ENCODE peak calls at places on chromosomes 13 and 19, in ten cellular contexts. C is brain microvascular endothelial cell; W is tibial artery; P is heart right ventricle; J is SJSA1; V is CD4-positive, alpha-beta T cell; S is H1; F is neuronal stem cell; O is hepatocyte; G is A549. M is an unnamed sample.

GRCh38 chr13:72651196-72651595 is 76.2 kb downstream of the MZT1 start:
- DNase-seq in C (peak), W (no peak), P (no peak), J (no peak), V (no peak), S (no peak), F (peak), O (peak), G (no peak), M (no peak)

GRCh38 chr19:46611791-46612190 is 10.7 kb downstream of the CALM3 start:
- DNase-seq in C (no peak), W (peak), P (no peak), J (no peak), V (no peak), S (no peak), F (no peak), O (no peak), G (no peak), M (no peak)

GRCh38 chr13:21043898-21044297 is 17.5 kb downstream of the LATS2 start:
- DNase-seq in C (peak), W (no peak), P (no peak), J (no peak), V (no peak), S (no peak), F (no peak), O (peak), G (no peak), M (no peak)

GRCh38 chr13:26412961-26413716 is 144.3 kb upstream of the WASF3 start:
- DNase-seq in C (no peak), W (no peak), P (no peak), J (no peak), V (no peak), S (no peak), F (no peak), O (no peak), G (no peak), M (no peak)

GRCh38 chr19:8334458-8335342 is 8.4 kb downstream of the KANK3 start:
- DNase-seq in C (no peak), W (no peak), P (no peak), J (no peak), V (no peak), S (peak), F (peak), O (peak), G (peak), M (no peak)

GRCh38 chr13:112917731-112918130 is 51.3 kb upstream of the MCF2L start:
- DNase-seq in C (no peak), W (no peak), P (no peak), J (no peak), V (no peak), S (no peak), F (no peak), O (no peak), G (no peak), M (no peak)

GRCh38 chr13:98409281-98409680 is 167.6 kb downstream of the STK24 start:
- DNase-seq in C (no peak), W (no peak), P (no peak), J (no peak), V (no peak), S (no peak), F (no peak), O (no peak), G (no peak), M (no peak)

GRCh38 chr13:98434060-98434459 is 142.8 kb downstream of the STK24 start:
- DNase-seq in C (no peak), W (no peak), P (no peak), J (no peak), V (no peak), S (no peak), F (no peak), O (no peak), G (no peak), M (no peak)

GRCh38 chr13:28027070-28027469 is 38.6 kb upstream of the URAD start:
- DNase-seq in C (no peak), W (no peak), P (no peak), J (no peak), V (no peak), S (no peak), F (no peak), O (no peak), G (no peak), M (no peak)

GRCh38 chr19:11578342-11579142 is 1.1 kb upstream of the ACP5 start:
- DNase-seq in C (no peak), W (peak), P (peak), J (peak), V (peak), S (peak), F (no peak), O (peak), G (no peak), M (no peak)

GRCh38 chr13:94209110-94209509 is 270.4 kb downstream of the DCT start:
- DNase-seq in C (no peak), W (no peak), P (no peak), J (no peak), V (no peak), S (no peak), F (no peak), O (no peak), G (no peak), M (no peak)

GRCh38 chr19:41350735-41351338 is 2.9 kb downstream of the TGFB1 start:
- DNase-seq in C (no peak), W (no peak), P (peak), J (no peak), V (no peak), S (no peak), F (no peak), O (no peak), G (no peak), M (no peak)

GRCh38 chr19:7970716-7971448 is 27.4 kb upstream of the TIMM44 start:
- DNase-seq in C (peak), W (no peak), P (no peak), J (peak), V (no peak), S (peak), F (peak), O (peak), G (peak), M (peak)

GRCh38 chr13:112521073-112521685 is 66.8 kb downstream of the TUBGCP3 start:
- DNase-seq in C (no peak), W (no peak), P (no peak), J (no peak), V (no peak), S (peak), F (no peak), O (no peak), G (no peak), M (no peak)

GRCh38 chr19:34345934-34346333 is 19.1 kb upstream of the GPI start:
- DNase-seq in C (peak), W (no peak), P (peak), J (peak), V (peak), S (peak), F (no peak), O (peak), G (peak), M (peak)

GRCh38 chr13:112605531-112605990 is 17.6 kb upstream of the TUBGCP3 start:
- DNase-seq in C (no peak), W (no peak), P (no peak), J (no peak), V (no peak), S (no peak), F (no peak), O (no peak), G (no peak), M (no peak)

GRCh38 chr19:10776900-10777650 is 58.9 kb downstream of the TMED1 start:
- DNase-seq in C (no peak), W (no peak), P (no peak), J (no peak), V (no peak), S (no peak), F (no peak), O (no peak), G (no peak), M (no peak)

GRCh38 chr19:48480151-48480475 is 10.9 kb downstream of the CYTH2 start:
- DNase-seq in C (no peak), W (peak), P (peak), J (no peak), V (peak), S (no peak), F (no peak), O (no peak), G (no peak), M (no peak)

GRCh38 chr19:4054471-4055208 is 12.1 kb downstream of the ZBTB7A start:
- DNase-seq in C (no peak), W (no peak), P (no peak), J (no peak), V (no peak), S (no peak), F (no peak), O (no peak), G (no peak), M (no peak)

GRCh38 chr19:610801-611505 is 21.3 kb downstream of the HCN2 start:
- DNase-seq in C (peak), W (no peak), P (peak), J (peak), V (peak), S (no peak), F (no peak), O (no peak), G (no peak), M (no peak)

GRCh38 chr19:679418-680286 is 3.5 kb downstream of the FSTL3 start:
- DNase-seq in C (no peak), W (peak), P (peak), J (peak), V (peak), S (no peak), F (no peak), O (peak), G (peak), M (peak)

GRCh38 chr13:80436571-80437169 is 95.7 kb upstream of the SPRY2 start:
- DNase-seq in C (no peak), W (no peak), P (peak), J (no peak), V (no peak), S (no peak), F (no peak), O (no peak), G (no peak), M (no peak)

GRCh38 chr13:31072041-31072440 is 89.7 kb downstream of the HSPH1 start:
- DNase-seq in C (peak), W (no peak), P (no peak), J (no peak), V (no peak), S (no peak), F (no peak), O (no peak), G (no peak), M (no peak)

GRCh38 chr13:98658131-98658530 is 81.2 kb upstream of the STK24 start:
- DNase-seq in C (no peak), W (no peak), P (peak), J (peak), V (no peak), S (no peak), F (no peak), O (no peak), G (no peak), M (no peak)

GRCh38 chr19:13428352-13428751 is 77.9 kb downstream of the CACNA1A start:
- DNase-seq in C (peak), W (no peak), P (no peak), J (no peak), V (peak), S (peak), F (no peak), O (no peak), G (no peak), M (no peak)

GRCh38 chr19:16106121-16106520 is 5.6 kb upstream of the RAB8A start:
- DNase-seq in C (no peak), W (no peak), P (no peak), J (no peak), V (no peak), S (no peak), F (no peak), O (no peak), G (no peak), M (no peak)

GRCh38 chr13:98495627-98496238 is 81.2 kb downstream of the STK24 start:
- DNase-seq in C (no peak), W (no peak), P (no peak), J (peak), V (no peak), S (no peak), F (no peak), O (no peak), G (no peak), M (no peak)

GRCh38 chr19:23832717-23833327 is 74.1 kb upstream of the ZNF681 start:
- DNase-seq in C (no peak), W (no peak), P (no peak), J (no peak), V (no peak), S (no peak), F (no peak), O (no peak), G (no peak), M (no peak)

GRCh38 chr19:9622531-9622930 is 1.5 kb upstream of the ZNF561 start:
- DNase-seq in C (no peak), W (no peak), P (no peak), J (no peak), V (no peak), S (no peak), F (no peak), O (no peak), G (no peak), M (no peak)

GRCh38 chr19:14449321-14449720 is 16.2 kb downstream of the PKN1 start:
- DNase-seq in C (no peak), W (no peak), P (no peak), J (no peak), V (no peak), S (no peak), F (no peak), O (no peak), G (no peak), M (no peak)

GRCh38 chr13:71587193-71587592 is 279.8 kb downstream of the DACH1 start:
- DNase-seq in C (no peak), W (no peak), P (no peak), J (no peak), V (no peak), S (no peak), F (no peak), O (no peak), G (no peak), M (no peak)

DNA sequence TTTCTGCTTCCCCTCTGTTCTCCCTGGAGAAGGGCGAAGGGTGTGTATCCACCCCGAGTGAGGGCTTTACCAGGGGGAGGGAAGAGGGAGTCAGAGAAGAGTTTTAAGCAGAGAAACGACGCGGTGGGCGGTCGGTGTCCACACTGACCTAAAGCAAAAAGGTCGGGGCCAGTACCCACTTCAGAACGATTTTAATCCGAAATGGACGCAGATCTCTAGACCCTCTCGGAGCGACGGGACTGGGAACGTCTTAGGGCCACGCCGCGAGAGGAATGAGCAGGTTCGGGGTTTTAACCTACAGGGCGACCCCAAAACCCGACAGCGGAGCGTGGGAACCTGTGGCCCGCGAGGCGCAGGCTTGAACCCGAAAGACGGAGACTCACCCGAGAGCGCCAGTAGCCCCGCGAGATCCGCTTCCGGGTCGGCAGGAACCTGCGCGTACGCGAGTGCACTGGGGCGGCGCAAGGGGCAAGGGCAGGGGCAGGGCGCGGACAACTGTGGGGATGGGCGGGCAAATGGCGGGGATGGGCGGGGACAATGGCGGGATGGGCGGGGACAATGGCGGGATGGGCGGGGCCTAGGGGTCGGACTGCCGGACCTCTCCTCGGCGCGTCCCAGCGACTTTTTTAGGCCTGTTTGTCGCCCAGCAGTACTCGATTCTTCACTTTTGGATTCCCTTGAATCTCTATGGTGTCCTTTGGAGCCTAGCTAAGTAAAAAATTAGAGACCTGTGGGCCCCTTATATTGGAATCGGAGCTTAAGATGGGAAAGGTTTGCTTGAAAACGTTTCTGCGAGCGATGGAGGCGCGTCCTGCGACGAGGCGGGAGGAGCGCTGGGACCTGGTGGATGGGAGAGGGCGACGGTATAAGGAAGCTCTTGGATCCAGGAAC is at the start of gene ZNF677:
- DNase-seq in C (peak), W (peak), P (peak), J (peak), V (peak), S (peak), F (peak), O (peak), G (no peak), M (peak)
- H3K27ac ChIP-seq in C (peak), W (peak), P (peak), J (no peak), V (peak), S (peak), F (no peak), O (peak), G (no peak), M (peak)

GRCh38 chr19:5492281-5492812 is 37.1 kb downstream of the ZNRF4 start:
- DNase-seq in C (no peak), W (no peak), P (no peak), J (no peak), V (no peak), S (no peak), F (no peak), O (no peak), G (no peak), M (no peak)

GRCh38 chr19:5487222-5487621 is 32.0 kb downstream of the ZNRF4 start:
- DNase-seq in C (no peak), W (no peak), P (no peak), J (no peak), V (no peak), S (no peak), F (no peak), O (no peak), G (no peak), M (no peak)

GRCh38 chr19:5492813-5493409 is 37.7 kb downstream of the ZNRF4 start:
- DNase-seq in C (no peak), W (no peak), P (no peak), J (no peak), V (no peak), S (no peak), F (peak), O (no peak), G (no peak), M (no peak)

GRCh38 chr19:5491565-5491964 is 36.3 kb downstream of the ZNRF4 start:
- DNase-seq in C (no peak), W (no peak), P (no peak), J (no peak), V (no peak), S (no peak), F (no peak), O (no peak), G (no peak), M (no peak)

DNA sequence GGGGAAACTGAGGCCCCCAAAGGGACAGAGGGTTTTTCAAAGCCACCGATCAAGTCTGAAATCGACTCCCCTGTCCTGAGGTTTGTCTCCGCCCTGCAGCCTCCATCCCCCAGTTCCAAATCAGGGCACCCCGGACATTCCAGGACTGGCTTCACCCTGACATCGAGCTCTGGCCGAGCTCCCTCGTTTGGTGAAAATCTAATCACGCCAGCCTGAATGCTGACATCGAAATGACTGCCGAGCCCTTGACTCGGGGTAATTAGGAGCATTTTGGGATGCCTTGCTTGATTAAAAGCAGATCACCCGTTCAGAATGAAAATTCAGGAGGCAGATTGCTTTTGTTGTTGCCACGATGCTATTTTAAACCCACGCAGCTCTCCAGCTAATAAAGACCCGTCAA is 34.3 kb downstream of the ZNRF4 start:
- DNase-seq in C (no peak), W (no peak), P (no peak), J (no peak), V (no peak), S (no peak), F (no peak), O (no peak), G (no peak), M (no peak)
- H3K27ac ChIP-seq in C (no peak), W (no peak), P (no peak), J (no peak), V (no peak), S (no peak), F (no peak), O (no peak), G (no peak), M (no peak)

DNA sequence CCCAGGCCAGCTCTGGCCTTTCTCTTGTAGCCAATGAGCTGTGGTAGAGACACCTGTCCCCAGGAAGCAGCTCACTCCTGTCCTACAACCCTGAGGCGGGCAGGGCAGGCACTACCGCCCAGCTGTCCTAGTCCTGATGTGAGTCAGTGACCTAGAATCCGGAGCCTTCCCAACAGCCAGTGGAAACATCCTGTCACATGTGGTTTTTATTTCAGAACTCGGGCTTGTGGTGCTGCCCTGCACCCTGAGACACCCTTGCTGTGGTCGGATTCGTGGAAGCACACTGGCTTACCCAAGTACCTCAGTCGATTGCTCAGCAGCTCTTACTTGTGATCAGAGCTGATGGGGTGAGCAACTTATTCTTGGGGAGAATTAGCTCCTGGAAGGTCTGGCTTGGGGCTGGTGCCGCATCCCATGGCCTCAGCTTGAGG is 83.6 kb upstream of the ARHGEF7 start:
- DNase-seq in C (peak), W (peak), P (no peak), J (peak), V (no peak), S (peak), F (no peak), O (no peak), G (no peak), M (no peak)
- H3K27ac ChIP-seq in C (no peak), W (no peak), P (no peak), J (no peak), V (no peak), S (no peak), F (no peak), O (no peak), G (no peak), M (no peak)

GRCh38 chr19:39595950-39596349 is 6.4 kb upstream of the LGALS13 start:
- DNase-seq in C (no peak), W (no peak), P (no peak), J (no peak), V (no peak), S (no peak), F (no peak), O (no peak), G (no peak), M (no peak)
- H3K27ac ChIP-seq in C (no peak), W (no peak), P (no peak), J (no peak), V (no peak), S (no peak), F (no peak), O (no peak), G (no peak), M (no peak)

GRCh38 chr13:91539458-91540156 is 141.2 kb downstream of the GPC5 start:
- DNase-seq in C (no peak), W (no peak), P (no peak), J (no peak), V (no peak), S (no peak), F (no peak), O (no peak), G (no peak), M (no peak)

GRCh38 chr13:91537376-91537775 is 139.0 kb downstream of the GPC5 start:
- DNase-seq in C (no peak), W (no peak), P (no peak), J (no peak), V (no peak), S (no peak), F (no peak), O (no peak), G (no peak), M (no peak)

GRCh38 chr13:91534996-91535395 is 136.6 kb downstream of the GPC5 start:
- DNase-seq in C (no peak), W (no peak), P (no peak), J (no peak), V (no peak), S (no peak), F (no peak), O (no peak), G (no peak), M (no peak)

GRCh38 chr13:91544723-91545122 is 146.3 kb downstream of the GPC5 start:
- DNase-seq in C (no peak), W (no peak), P (no peak), J (no peak), V (no peak), S (no peak), F (peak), O (peak), G (no peak), M (no peak)

GRCh38 chr13:91540157-91540736 is 141.8 kb downstream of the GPC5 start:
- DNase-seq in C (no peak), W (no peak), P (no peak), J (no peak), V (no peak), S (no peak), F (no peak), O (no peak), G (no peak), M (no peak)
- H3K27ac ChIP-seq in C (no peak), W (no peak), P (no peak), J (no peak), V (no peak), S (no peak), F (no peak), O (peak), G (no peak), M (no peak)

M was measured in substantia nigra.